ENCODE peak calls at places on chromosomes 3 and 15, in seven cellular contexts. One of them, this sample, is unnamed. For H3K4me1, the result is how much of the 10 kb centered on the place peaks cover.

GRCh38 chr15:64180235-64180824 is 17.5 kb upstream of the PPIB start:
- DNase-seq in gastrocnemius medialis: no peak
- DNase-seq in prostate gland: no peak
- DNase-seq in uterus: no peak
- DNase-seq in IMR-90: no peak
- DNase-seq in lower lobe of right lung: no peak
- DNase-seq in CD8-positive, alpha-beta T cell: no peak
- DNase-seq in this sample: no peak

GRCh38 chr3:171320721-171321120 is 139.5 kb downstream of the TNIK start:
- DNase-seq in gastrocnemius medialis: peak
- DNase-seq in prostate gland: no peak
- DNase-seq in uterus: no peak
- DNase-seq in IMR-90: peak
- DNase-seq in lower lobe of right lung: no peak
- DNase-seq in CD8-positive, alpha-beta T cell: no peak
- DNase-seq in this sample: no peak

GRCh38 chr3:61173685-61174084 is 77.6 kb downstream of the FHIT start:
- DNase-seq in gastrocnemius medialis: no peak
- DNase-seq in prostate gland: no peak
- DNase-seq in uterus: no peak
- DNase-seq in IMR-90: no peak
- DNase-seq in lower lobe of right lung: no peak
- DNase-seq in CD8-positive, alpha-beta T cell: no peak
- DNase-seq in this sample: no peak

GRCh38 chr3:123661973-123662372 is 77.1 kb upstream of the HACD2 start:
- DNase-seq in gastrocnemius medialis: no peak
- DNase-seq in prostate gland: no peak
- DNase-seq in uterus: no peak
- DNase-seq in IMR-90: no peak
- DNase-seq in lower lobe of right lung: no peak
- DNase-seq in CD8-positive, alpha-beta T cell: no peak
- DNase-seq in this sample: no peak

GRCh38 chr3:131072099-131072559 is 45.5 kb downstream of the NEK11 start:
- DNase-seq in gastrocnemius medialis: no peak
- DNase-seq in prostate gland: no peak
- DNase-seq in uterus: no peak
- DNase-seq in IMR-90: peak
- DNase-seq in lower lobe of right lung: no peak
- DNase-seq in CD8-positive, alpha-beta T cell: no peak
- DNase-seq in this sample: no peak

GRCh38 chr15:89937365-89938355 is 24.9 kb upstream of the ARPIN start:
- DNase-seq in gastrocnemius medialis: no peak
- DNase-seq in prostate gland: no peak
- DNase-seq in uterus: no peak
- DNase-seq in IMR-90: no peak
- DNase-seq in lower lobe of right lung: no peak
- DNase-seq in CD8-positive, alpha-beta T cell: no peak
- DNase-seq in this sample: no peak

GRCh38 chr3:150022406-150023238 is 51.9 kb upstream of the PFN2 start:
- DNase-seq in gastrocnemius medialis: no peak
- DNase-seq in prostate gland: no peak
- DNase-seq in uterus: no peak
- DNase-seq in IMR-90: peak
- DNase-seq in lower lobe of right lung: no peak
- DNase-seq in CD8-positive, alpha-beta T cell: no peak
- DNase-seq in this sample: no peak

GRCh38 chr3:46472056-46472455 is 7.4 kb upstream of the LTF start:
- DNase-seq in gastrocnemius medialis: no peak
- DNase-seq in prostate gland: no peak
- DNase-seq in uterus: no peak
- DNase-seq in IMR-90: no peak
- DNase-seq in lower lobe of right lung: no peak
- DNase-seq in CD8-positive, alpha-beta T cell: no peak
- DNase-seq in this sample: no peak

GRCh38 chr3:47578691-47579632 is at the start of gene CSPG5:
- DNase-seq in gastrocnemius medialis: no peak
- DNase-seq in prostate gland: no peak
- DNase-seq in uterus: no peak
- DNase-seq in IMR-90: no peak
- DNase-seq in lower lobe of right lung: peak
- DNase-seq in CD8-positive, alpha-beta T cell: no peak
- DNase-seq in this sample: no peak

GRCh38 chr3:72199530-72199929 is 414.6 kb upstream of the PROK2 start:
- DNase-seq in gastrocnemius medialis: no peak
- DNase-seq in prostate gland: no peak
- DNase-seq in uterus: no peak
- DNase-seq in IMR-90: no peak
- DNase-seq in lower lobe of right lung: no peak
- DNase-seq in CD8-positive, alpha-beta T cell: no peak
- DNase-seq in this sample: no peak

GRCh38 chr3:43161684-43162512 is 56.0 kb upstream of the POMGNT2 start:
- DNase-seq in gastrocnemius medialis: no peak
- DNase-seq in prostate gland: no peak
- DNase-seq in uterus: no peak
- DNase-seq in IMR-90: peak
- DNase-seq in lower lobe of right lung: no peak
- DNase-seq in CD8-positive, alpha-beta T cell: no peak
- DNase-seq in this sample: no peak

GRCh38 chr3:128993461-128994172 is at the start of gene CFAP92:
- DNase-seq in gastrocnemius medialis: peak
- DNase-seq in prostate gland: peak
- DNase-seq in uterus: peak
- DNase-seq in IMR-90: peak
- DNase-seq in lower lobe of right lung: peak
- DNase-seq in CD8-positive, alpha-beta T cell: peak
- DNase-seq in this sample: peak
- H3K4me3 ChIP-seq in gastrocnemius medialis: peak
- H3K4me3 ChIP-seq in prostate gland: peak
- H3K4me3 ChIP-seq in uterus: peak
- H3K4me3 ChIP-seq in IMR-90: peak
- H3K4me3 ChIP-seq in lower lobe of right lung: peak
- H3K4me3 ChIP-seq in CD8-positive, alpha-beta T cell: peak
- H3K4me3 ChIP-seq in this sample: peak

GRCh38 chr3:98918586-98918985 is 17.1 kb upstream of the DCBLD2 start:
- DNase-seq in gastrocnemius medialis: no peak
- DNase-seq in prostate gland: no peak
- DNase-seq in uterus: no peak
- DNase-seq in IMR-90: peak
- DNase-seq in lower lobe of right lung: no peak
- DNase-seq in CD8-positive, alpha-beta T cell: no peak
- DNase-seq in this sample: no peak
- H3K4me1 ChIP-seq in gastrocnemius medialis: under half
- H3K4me1 ChIP-seq in prostate gland: under half
- H3K4me1 ChIP-seq in uterus: under half
- H3K4me1 ChIP-seq in IMR-90: under half
- H3K4me1 ChIP-seq in lower lobe of right lung: under half
- H3K4me1 ChIP-seq in CD8-positive, alpha-beta T cell: under half
- H3K4me1 ChIP-seq in this sample: under half

DNA sequence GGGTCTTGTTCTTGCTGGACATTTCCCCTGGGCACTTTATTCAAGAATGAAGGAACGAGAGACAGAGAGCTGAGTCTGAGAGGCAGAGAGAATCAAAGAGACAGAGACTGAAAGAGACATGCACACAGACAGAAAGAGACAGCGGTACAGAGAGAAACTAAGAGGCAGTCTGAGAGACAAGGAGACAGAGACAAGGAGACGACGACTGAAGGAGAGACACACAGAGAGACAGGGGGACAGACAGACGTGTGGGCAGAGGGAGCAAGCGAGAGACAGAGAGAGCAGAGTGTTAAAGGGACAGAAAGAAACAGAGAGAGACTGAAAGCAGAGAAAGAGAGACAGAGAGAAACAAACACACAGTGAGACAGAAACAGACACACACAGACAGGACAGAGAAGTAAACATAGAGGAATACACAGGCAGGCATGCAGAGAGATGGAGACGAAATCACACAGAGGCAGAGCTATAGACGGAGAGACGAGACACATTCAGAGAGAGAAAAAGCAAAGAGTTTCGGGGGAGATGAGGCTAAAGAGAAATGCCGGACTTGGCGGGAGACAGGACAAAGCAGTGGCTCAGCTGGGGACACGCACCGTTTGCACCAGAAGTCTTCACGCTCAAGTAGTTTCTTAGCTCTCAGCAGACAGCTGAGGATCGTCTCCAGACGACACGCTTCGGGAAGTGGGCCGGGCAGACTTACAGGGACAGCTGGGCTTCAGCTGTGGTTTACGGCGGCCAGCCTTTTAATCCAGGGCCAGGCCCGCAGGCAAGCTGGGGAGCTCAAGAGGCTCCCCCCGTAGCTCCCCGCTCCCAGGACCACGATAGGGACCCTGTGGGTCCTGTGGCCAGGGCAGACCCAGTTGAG is 56.0 kb upstream of the DLG1 start:
- DNase-seq in gastrocnemius medialis: peak
- DNase-seq in prostate gland: peak
- DNase-seq in uterus: peak
- DNase-seq in IMR-90: peak
- DNase-seq in lower lobe of right lung: no peak
- DNase-seq in CD8-positive, alpha-beta T cell: no peak
- DNase-seq in this sample: no peak
- H3K4me3 ChIP-seq in gastrocnemius medialis: peak
- H3K4me3 ChIP-seq in prostate gland: no peak
- H3K4me3 ChIP-seq in uterus: no peak
- H3K4me3 ChIP-seq in IMR-90: peak
- H3K4me3 ChIP-seq in lower lobe of right lung: no peak
- H3K4me3 ChIP-seq in CD8-positive, alpha-beta T cell: no peak
- H3K4me3 ChIP-seq in this sample: no peak

DNA sequence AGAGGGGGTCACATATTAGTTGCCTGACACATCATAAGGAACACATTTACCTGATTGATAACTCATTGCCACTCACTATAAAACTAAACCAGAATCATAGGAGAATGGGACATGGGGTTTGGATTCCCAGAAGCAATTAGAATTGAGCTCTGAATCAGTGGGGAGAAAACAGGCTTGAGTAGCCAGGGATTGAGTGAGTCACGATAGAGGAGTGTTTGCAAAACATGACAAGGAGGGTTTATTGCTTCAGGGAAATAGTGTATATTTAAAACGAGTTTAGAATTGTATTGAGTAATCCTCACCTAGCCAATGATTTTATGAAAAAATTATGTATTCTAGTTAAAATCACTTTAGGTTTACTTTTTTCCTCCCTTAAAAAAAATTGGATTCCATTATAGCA is 101.2 kb upstream of the THRB start:
- DNase-seq in gastrocnemius medialis: no peak
- DNase-seq in prostate gland: no peak
- DNase-seq in uterus: no peak
- DNase-seq in IMR-90: no peak
- DNase-seq in lower lobe of right lung: no peak
- DNase-seq in CD8-positive, alpha-beta T cell: no peak
- DNase-seq in this sample: no peak
- H3K4me1 ChIP-seq in gastrocnemius medialis: under half
- H3K4me1 ChIP-seq in prostate gland: under half
- H3K4me1 ChIP-seq in uterus: under half
- H3K4me1 ChIP-seq in IMR-90: under half
- H3K4me1 ChIP-seq in lower lobe of right lung: under half
- H3K4me1 ChIP-seq in CD8-positive, alpha-beta T cell: under half
- H3K4me1 ChIP-seq in this sample: under half